ENCODE peak calls at places on chromosomes 1 and 21, in five cellular contexts. One of them, this sample, is unnamed.

GRCh38 chr1:8394456-8395321 is 76.8 kb downstream of the SLC45A1 start:
- DNase-seq in H1: no peak
- DNase-seq in ovary: no peak
- DNase-seq in body of pancreas: no peak
- DNase-seq in adrenal gland: no peak
- DNase-seq in this sample: no peak

GRCh38 chr1:210332719-210333398 is 4.2 kb downstream of the HHAT start:
- DNase-seq in H1: no peak
- DNase-seq in ovary: no peak
- DNase-seq in body of pancreas: no peak
- DNase-seq in adrenal gland: no peak
- DNase-seq in this sample: no peak

GRCh38 chr21:29490016-29490415 is 191.3 kb downstream of the BACH1 start:
- DNase-seq in H1: no peak
- DNase-seq in ovary: no peak
- DNase-seq in body of pancreas: no peak
- DNase-seq in adrenal gland: no peak
- DNase-seq in this sample: no peak

GRCh38 chr21:39651206-39651605 is 38.5 kb downstream of the B3GALT5 start:
- DNase-seq in H1: no peak
- DNase-seq in ovary: no peak
- DNase-seq in body of pancreas: no peak
- DNase-seq in adrenal gland: no peak
- DNase-seq in this sample: no peak

GRCh38 chr1:117967472-117967871 is 37.9 kb downstream of the WDR3 start:
- DNase-seq in H1: no peak
- DNase-seq in ovary: no peak
- DNase-seq in body of pancreas: no peak
- DNase-seq in adrenal gland: no peak
- DNase-seq in this sample: no peak

GRCh38 chr1:10056599-10056987 is 23.8 kb downstream of the UBE4B start:
- DNase-seq in H1: no peak
- DNase-seq in ovary: no peak
- DNase-seq in body of pancreas: no peak
- DNase-seq in adrenal gland: no peak
- DNase-seq in this sample: no peak

GRCh38 chr1:15799928-15800835 is 7.3 kb downstream of the UQCRHL start:
- DNase-seq in H1: peak; percentile 60
- DNase-seq in ovary: no peak
- DNase-seq in body of pancreas: peak; percentile 90
- DNase-seq in adrenal gland: peak; percentile 72
- DNase-seq in this sample: no peak

GRCh38 chr1:150973258-150973825 is 1.3 kb downstream of the CERS2 start:
- DNase-seq in H1: no peak
- DNase-seq in ovary: peak; percentile 25
- DNase-seq in body of pancreas: peak; percentile 25
- DNase-seq in adrenal gland: no peak
- DNase-seq in this sample: peak; percentile 70

GRCh38 chr21:29436143-29436542 is 137.4 kb downstream of the BACH1 start:
- DNase-seq in H1: no peak
- DNase-seq in ovary: no peak
- DNase-seq in body of pancreas: no peak
- DNase-seq in adrenal gland: no peak
- DNase-seq in this sample: no peak

GRCh38 chr21:31609081-31609480 is 50.4 kb upstream of the SOD1 start:
- DNase-seq in H1: peak; percentile 21
- DNase-seq in ovary: no peak
- DNase-seq in body of pancreas: no peak
- DNase-seq in adrenal gland: no peak
- DNase-seq in this sample: no peak

GRCh38 chr1:28456078-28456477 is 49.8 kb upstream of the RCC1 start:
- DNase-seq in H1: no peak
- DNase-seq in ovary: no peak
- DNase-seq in body of pancreas: no peak
- DNase-seq in adrenal gland: no peak
- DNase-seq in this sample: no peak

GRCh38 chr1:247360991-247361721 is 29.5 kb upstream of the ZNF496 start:
- DNase-seq in H1: no peak
- DNase-seq in ovary: peak; percentile 72
- DNase-seq in body of pancreas: peak; percentile 31
- DNase-seq in adrenal gland: peak; percentile 36
- DNase-seq in this sample: no peak

GRCh38 chr1:205247130-205247921 is 19.6 kb downstream of the TMCC2 start:
- DNase-seq in H1: no peak
- DNase-seq in ovary: peak; percentile 69
- DNase-seq in body of pancreas: no peak
- DNase-seq in adrenal gland: no peak
- DNase-seq in this sample: peak; percentile 64

GRCh38 chr1:30084909-30085571 is 638.3 kb downstream of the MATN1 start:
- DNase-seq in H1: no peak
- DNase-seq in ovary: no peak
- DNase-seq in body of pancreas: no peak
- DNase-seq in adrenal gland: no peak
- DNase-seq in this sample: no peak

GRCh38 chr1:154865442-154866256 is 4.4 kb downstream of the KCNN3 start:
- DNase-seq in H1: no peak
- DNase-seq in ovary: no peak
- DNase-seq in body of pancreas: peak; percentile 42
- DNase-seq in adrenal gland: no peak
- DNase-seq in this sample: peak; percentile 15
- TF ChIP-seq POLR2A in H1: no peak
- TF ChIP-seq POLR2A in ovary: no peak
- TF ChIP-seq POLR2A in body of pancreas: no peak
- TF ChIP-seq POLR2A in adrenal gland: no peak
- TF ChIP-seq POLR2A in this sample: no peak

DNA sequence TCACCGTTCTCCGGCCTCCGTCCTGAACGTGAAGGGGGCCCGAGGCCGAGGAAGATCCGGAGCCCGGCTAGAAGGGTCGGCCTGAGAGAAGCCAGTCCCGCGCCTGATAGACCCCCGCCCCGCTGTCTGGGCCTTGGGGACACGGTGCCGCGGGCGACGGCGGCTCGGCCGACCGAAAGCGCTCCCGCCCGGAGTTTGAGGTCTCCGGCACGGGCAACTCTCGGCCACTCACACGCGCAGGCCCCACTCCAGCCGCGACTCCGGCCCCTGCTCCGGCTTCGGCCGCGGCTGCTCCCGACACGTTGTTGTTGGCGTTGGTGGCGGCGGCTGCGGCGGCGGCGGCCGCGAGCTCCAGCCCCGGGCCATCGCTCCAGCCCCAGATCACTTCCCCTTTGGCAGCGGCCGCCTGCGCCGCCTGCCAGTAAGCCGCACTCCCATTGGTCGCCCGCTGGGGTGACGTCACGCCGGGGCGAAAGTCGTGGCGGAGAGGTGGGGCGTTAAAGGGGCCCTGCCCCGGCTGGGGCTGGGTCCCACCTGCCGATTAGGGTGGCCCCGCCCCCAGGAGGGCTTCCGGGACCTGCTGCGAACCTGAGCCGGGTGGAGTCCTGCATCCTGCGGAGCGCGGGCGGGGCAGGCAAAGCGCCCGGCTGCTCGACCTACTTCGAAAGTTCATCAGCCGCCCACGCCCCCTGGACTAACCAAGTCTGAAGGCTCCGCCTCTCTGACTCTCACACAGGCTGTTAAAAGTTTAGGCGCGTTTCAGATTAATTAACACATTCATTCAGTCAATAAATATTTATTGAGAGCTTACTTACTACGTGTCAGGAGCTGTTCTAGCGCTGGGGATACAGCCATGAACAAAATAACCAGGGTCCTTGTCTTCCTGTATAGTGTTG is at the start of gene EFCAB14:
- DNase-seq in H1: peak; percentile 96
- DNase-seq in ovary: peak; percentile 93
- DNase-seq in body of pancreas: peak; percentile 98
- DNase-seq in adrenal gland: peak; percentile 97
- DNase-seq in this sample: peak; percentile 96
- TF ChIP-seq POLR2A in H1: peak; percentile 70
- TF ChIP-seq POLR2A in ovary: peak; percentile 58
- TF ChIP-seq POLR2A in body of pancreas: peak; percentile 76
- TF ChIP-seq POLR2A in adrenal gland: peak; percentile 65
- TF ChIP-seq POLR2A in this sample: peak; percentile 85

DNA sequence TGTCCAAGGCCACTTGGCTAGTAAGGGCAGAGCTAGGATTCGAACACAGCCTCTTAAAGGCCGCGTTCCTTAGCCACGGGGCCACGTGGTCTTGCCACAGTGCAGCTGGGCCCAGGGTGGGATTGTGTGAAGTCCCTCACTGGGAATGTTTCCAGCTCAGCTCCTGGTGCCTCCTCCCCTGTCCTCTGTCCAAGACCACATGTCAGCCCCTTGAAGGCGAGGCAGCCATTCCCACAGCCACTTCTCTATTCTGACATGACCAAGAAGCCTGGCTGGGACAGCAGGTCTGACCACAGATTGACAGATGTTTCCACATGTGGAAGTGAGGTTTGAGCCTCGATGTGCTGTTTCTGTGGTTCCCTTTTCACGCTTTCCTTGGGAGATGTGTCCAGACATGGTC is 57.6 kb downstream of the RUNX3 start:
- DNase-seq in H1: no peak
- DNase-seq in ovary: no peak
- DNase-seq in body of pancreas: peak; percentile 55
- DNase-seq in adrenal gland: peak; percentile 35
- DNase-seq in this sample: no peak
- TF ChIP-seq POLR2A in H1: no peak
- TF ChIP-seq POLR2A in ovary: no peak
- TF ChIP-seq POLR2A in body of pancreas: no peak
- TF ChIP-seq POLR2A in adrenal gland: no peak
- TF ChIP-seq POLR2A in this sample: no peak

DNA sequence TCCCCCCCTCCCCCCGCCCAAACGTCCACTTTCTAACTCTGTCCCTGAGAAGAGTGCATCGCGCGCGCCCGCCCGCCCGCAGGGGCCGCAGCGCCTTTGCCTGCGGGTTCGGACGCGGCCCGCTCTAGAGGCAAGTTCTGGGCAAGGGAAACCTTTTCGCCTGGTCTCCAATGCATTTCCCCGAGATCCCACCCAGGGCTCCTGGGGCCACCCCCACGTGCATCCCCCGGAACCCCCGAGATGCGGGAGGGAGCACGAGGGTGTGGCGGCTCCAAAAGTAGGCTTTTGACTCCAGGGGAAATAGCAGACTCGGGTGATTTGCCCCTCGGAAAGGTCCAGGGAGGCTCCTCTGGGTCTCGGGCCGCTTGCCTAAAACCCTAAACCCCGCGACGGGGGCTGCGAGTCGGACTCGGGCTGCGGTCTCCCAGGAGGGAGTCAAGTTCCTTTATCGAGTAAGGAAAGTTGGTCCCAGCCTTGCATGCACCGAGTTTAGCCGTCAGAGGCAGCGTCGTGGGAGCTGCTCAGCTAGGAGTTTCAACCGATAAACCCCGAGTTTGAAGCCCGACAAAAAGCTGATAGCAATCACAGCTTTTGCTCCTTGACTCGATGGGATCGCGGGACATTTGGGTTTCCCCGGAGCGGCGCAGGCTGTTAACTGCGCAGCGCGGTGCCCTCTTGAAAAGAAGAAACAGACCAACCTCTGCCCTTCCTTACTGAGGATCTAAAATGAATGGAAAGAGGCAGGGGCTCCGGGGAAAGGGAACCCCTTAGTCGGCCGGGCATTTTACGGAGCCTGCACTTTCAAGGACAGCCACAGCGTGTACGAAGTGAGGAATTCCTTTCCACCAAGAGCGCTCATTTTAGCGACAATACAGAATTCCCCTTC is 158.1 kb downstream of the RUNX1 start:
- DNase-seq in H1: no peak
- DNase-seq in ovary: peak; percentile 20
- DNase-seq in body of pancreas: peak; percentile 9
- DNase-seq in adrenal gland: peak; percentile 17
- DNase-seq in this sample: peak; percentile 69
- TF ChIP-seq POLR2A in H1: no peak
- TF ChIP-seq POLR2A in ovary: no peak
- TF ChIP-seq POLR2A in body of pancreas: no peak
- TF ChIP-seq POLR2A in adrenal gland: no peak
- TF ChIP-seq POLR2A in this sample: no peak

DNA sequence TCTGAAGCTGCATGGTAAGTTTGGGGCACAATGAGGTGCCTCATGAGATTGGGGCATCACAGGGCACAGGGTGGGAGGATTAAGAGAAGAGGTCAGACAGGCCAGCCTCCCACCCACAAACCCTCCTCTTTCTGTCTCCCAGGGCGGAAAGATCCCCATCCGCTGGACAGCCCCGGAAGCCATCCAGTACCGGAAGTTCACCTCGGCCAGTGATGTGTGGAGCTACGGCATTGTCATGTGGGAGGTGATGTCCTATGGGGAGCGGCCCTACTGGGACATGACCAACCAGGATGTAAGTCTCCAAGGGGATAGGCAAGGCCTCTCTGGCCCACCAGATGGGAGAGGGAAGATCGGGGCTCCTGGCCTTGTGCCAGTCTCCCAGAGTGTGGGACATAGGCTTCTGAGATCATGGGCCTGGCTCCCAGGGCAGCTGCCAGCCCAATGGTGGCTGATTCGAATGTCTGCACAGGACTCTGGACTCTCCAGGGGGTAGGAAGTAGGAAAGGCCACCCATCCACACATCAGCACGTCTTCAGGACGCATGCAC is 63.7 kb downstream of the LACTBL1 start:
- DNase-seq in H1: no peak
- DNase-seq in ovary: no peak
- DNase-seq in body of pancreas: no peak
- DNase-seq in adrenal gland: no peak
- DNase-seq in this sample: no peak
- TF ChIP-seq POLR2A in H1: no peak
- TF ChIP-seq POLR2A in ovary: no peak
- TF ChIP-seq POLR2A in body of pancreas: no peak
- TF ChIP-seq POLR2A in adrenal gland: no peak
- TF ChIP-seq POLR2A in this sample: no peak

GRCh38 chr1:222814536-222815366 is at the start of gene DISP1:
- DNase-seq in H1: no peak
- DNase-seq in ovary: peak; percentile 83
- DNase-seq in body of pancreas: peak; percentile 89
- DNase-seq in adrenal gland: peak; percentile 83
- DNase-seq in this sample: peak; percentile 85
- TF ChIP-seq POLR2A in H1: peak; percentile 55
- TF ChIP-seq POLR2A in ovary: peak; percentile 37
- TF ChIP-seq POLR2A in body of pancreas: peak; percentile 45
- TF ChIP-seq POLR2A in adrenal gland: peak; percentile 80
- TF ChIP-seq POLR2A in this sample: peak; percentile 52